ENCODE peak calls at places on chromosomes 13 and 19, in four cellular contexts. D, U, L and T are unnamed samples.

GRCh38 chr19:35240322-35240721 is 8.5 kb upstream of the LSR start:
- DNase-seq in L (peak; percentile 79), D (no peak), U (no peak), T (no peak)

GRCh38 chr19:35140898-35141626 is 2.0 kb upstream of the FXYD7 start:
- DNase-seq in D (peak; percentile 78), L (peak; percentile 76), U (peak; percentile 97), T (peak; percentile 90)

GRCh38 chr19:16076958-16077611 is 790 bp downstream of the TPM4 start:
- DNase-seq in U (no peak), D (no peak), L (no peak), T (no peak)

GRCh38 chr19:2983351-2984195 is 6.2 kb downstream of the TLE6 start:
- DNase-seq in L (no peak), D (no peak), U (peak; percentile 13), T (peak; percentile 40)

GRCh38 chr13:73273737-73274136 is 214.9 kb downstream of the KLF5 start:
- DNase-seq in D (peak; percentile 78), L (no peak), U (no peak), T (no peak)

GRCh38 chr19:19562665-19563347 is 24.7 kb downstream of the CILP2 start:
- DNase-seq in L (peak; percentile 23), D (no peak), U (no peak), T (no peak)

GRCh38 chr19:6632002-6632621 is 37.8 kb downstream of the TNFSF14 start:
- DNase-seq in U (peak; percentile 75), L (peak; percentile 78), D (no peak), T (peak; percentile 73)

GRCh38 chr13:49271264-49271663 is 23.5 kb downstream of the CDADC1 start:
- DNase-seq in D (no peak), U (no peak), L (no peak), T (no peak)

GRCh38 chr19:42060117-42060516 is 9.9 kb downstream of the GRIK5 start:
- DNase-seq in U (no peak), D (no peak), L (no peak), T (no peak)

GRCh38 chr13:110158201-110158600 is 148.8 kb downstream of the COL4A1 start:
- DNase-seq in L (no peak), U (no peak), D (no peak), T (no peak)

GRCh38 chr19:49916839-49917733 is 11.9 kb upstream of the ATF5 start:
- DNase-seq in U (no peak), L (peak; percentile 84), D (no peak), T (no peak)

GRCh38 chr13:64527561-64527960 is 2702.6 kb downstream of the PCDH9 start:
- DNase-seq in D (no peak), L (no peak), U (no peak), T (no peak)

GRCh38 chr19:43789029-43789428 is 8.3 kb upstream of the KCNN4 start:
- DNase-seq in U (no peak), D (no peak), L (peak; percentile 75), T (peak; percentile 60)

GRCh38 chr19:31170046-31170445 is 179.2 kb downstream of the TSHZ3 start:
- DNase-seq in L (no peak), D (no peak), U (no peak), T (no peak)

GRCh38 chr13:113632706-113633484 is 25.1 kb downstream of the ATP4B start:
- DNase-seq in D (no peak), U (no peak), L (no peak), T (no peak)

GRCh38 chr19:7788178-7788932 is 25.3 kb downstream of the CLEC4M start:
- DNase-seq in U (no peak), L (no peak), D (no peak), T (no peak)

GRCh38 chr13:42865703-42866102 is 84.3 kb downstream of the FAM216B start:
- DNase-seq in L (no peak), D (no peak), U (no peak), T (no peak)

GRCh38 chr13:42474954-42475353 is 99.0 kb upstream of the TNFSF11 start:
- DNase-seq in L (no peak), U (no peak), D (peak; percentile 49), T (no peak)

GRCh38 chr19:16367269-16367683 is 42.6 kb downstream of the KLF2 start:
- DNase-seq in L (peak; percentile 98), D (no peak), U (no peak), T (no peak)

GRCh38 chr13:91184244-91184926 is 163.1 kb upstream of the MIR17HG start:
- DNase-seq in L (no peak), U (no peak), D (no peak), T (no peak)

GRCh38 chr19:49387936-49388372 is at the start of gene KASH5:
- DNase-seq in D (no peak), U (no peak), L (peak; percentile 99), T (no peak)

GRCh38 chr19:30855475-30855874 is 483.3 kb downstream of the ZNF536 start:
- DNase-seq in L (no peak), D (no peak), U (no peak), T (no peak)

GRCh38 chr19:39971380-39971841 is 446 bp downstream of the PSMC4 start:
- DNase-seq in D (no peak), L (no peak), U (no peak), T (no peak)

GRCh38 chr13:69287050-69287698 is 820.5 kb upstream of the ATXN8OS start:
- DNase-seq in L (no peak), U (no peak), D (no peak), T (no peak)

GRCh38 chr19:18745931-18746330 is 45.2 kb downstream of the COMP start:
- DNase-seq in D (no peak), U (no peak), L (no peak), T (no peak)

GRCh38 chr19:17847538-17848366 is at the start of gene JAK3:
- DNase-seq in D (no peak), U (no peak), L (no peak), T (no peak)

GRCh38 chr13:78410164-78410563 is 193.2 kb downstream of the POU4F1 start:
- DNase-seq in L (no peak), D (no peak), U (no peak), T (no peak)

GRCh38 chr13:29954082-29955043 is 103.9 kb upstream of the UBL3 start:
- DNase-seq in L (no peak), U (no peak), D (no peak), T (no peak)

GRCh38 chr13:19321222-19321621 is 139.6 kb upstream of the TUBA3C start:
- DNase-seq in D (no peak), L (no peak), U (no peak), T (no peak)